ENCODE peak calls at places on chromosomes 11 and 22, in five cellular contexts. B is A549, D is GM12878, U is ovary, Q is tibial nerve. Z is an unnamed sample.

GRCh38 chr11:13761250-13761649 is 92.8 kb downstream of the FAR1 start:
- DNase-seq in B (no peak), D (no peak), U (no peak), Q (no peak), Z (no peak)

GRCh38 chr11:132540586-132540985 is 991.7 kb downstream of the OPCML start:
- DNase-seq in B (no peak), D (no peak), U (no peak), Q (no peak), Z (no peak)

GRCh38 chr11:19349340-19350025 is 108.7 kb upstream of the E2F8 start:
- DNase-seq in B (no peak), D (no peak), U (no peak), Q (no peak), Z (no peak)

GRCh38 chr11:3849297-3849874 is 6.1 kb upstream of the STIM1 start:
- DNase-seq in B (peak), D (no peak), U (no peak), Q (no peak), Z (no peak)

GRCh38 chr11:27514558-27514957 is 8.0 kb upstream of the LIN7C start:
- DNase-seq in B (no peak), D (no peak), U (no peak), Q (no peak), Z (no peak)

GRCh38 chr22:39220897-39221850 is 23.6 kb downstream of the PDGFB start:
- DNase-seq in B (no peak), D (no peak), U (peak), Q (no peak), Z (no peak)

GRCh38 chr11:73126804-73127480 is 15.2 kb downstream of the FCHSD2 start:
- DNase-seq in B (no peak), D (no peak), U (no peak), Q (no peak), Z (no peak)

GRCh38 chr22:30940655-30941362 is 27.8 kb downstream of the MORC2 start:
- DNase-seq in B (no peak), D (no peak), U (no peak), Q (no peak), Z (no peak)

GRCh38 chr11:76510060-76511047 is 65.5 kb downstream of the EMSY start:
- DNase-seq in B (peak), D (no peak), U (no peak), Q (no peak), Z (no peak)

GRCh38 chr11:23509023-23509422 is 648.7 kb upstream of the CCDC179 start:
- DNase-seq in B (no peak), D (no peak), U (no peak), Q (no peak), Z (no peak)

GRCh38 chr11:131922220-131922619 is 551.8 kb downstream of the NTM start:
- DNase-seq in B (no peak), D (no peak), U (no peak), Q (no peak), Z (no peak)

GRCh38 chr11:93904711-93905110 is 54.3 kb upstream of the VSTM5 start:
- DNase-seq in B (no peak), D (no peak), U (no peak), Q (no peak), Z (no peak)

GRCh38 chr11:88579466-88579865 is 241.9 kb upstream of the CTSC start:
- DNase-seq in B (no peak), D (no peak), U (no peak), Q (no peak), Z (no peak)

GRCh38 chr11:105448703-105449079 is 161.2 kb upstream of the GRIA4 start:
- DNase-seq in B (no peak), D (no peak), U (no peak), Q (no peak), Z (no peak)

GRCh38 chr22:49906799-49907290 is 11.4 kb downstream of the ALG12 start:
- DNase-seq in B (no peak), D (no peak), U (no peak), Q (no peak), Z (no peak)

GRCh38 chr22:37196539-37197450 is 8.7 kb upstream of the C1QTNF6 start:
- DNase-seq in B (peak), D (no peak), U (peak), Q (peak), Z (peak)

GRCh38 chr11:120131941-120132644 is 5.8 kb downstream of the TRIM29 start:
- DNase-seq in B (no peak), D (no peak), U (peak), Q (no peak), Z (no peak)

GRCh38 chr22:19743626-19744025 is 17.0 kb upstream of the TBX1 start:
- DNase-seq in B (no peak), D (no peak), U (no peak), Q (no peak), Z (no peak)

GRCh38 chr22:19744350-19745006 is 16.1 kb upstream of the TBX1 start:
- DNase-seq in B (no peak), D (no peak), U (no peak), Q (no peak), Z (no peak)

GRCh38 chr22:19746726-19747125 is 13.9 kb upstream of the TBX1 start:
- DNase-seq in B (no peak), D (no peak), U (no peak), Q (no peak), Z (no peak)

GRCh38 chr22:19747574-19747973 is 13.0 kb upstream of the TBX1 start:
- DNase-seq in B (no peak), D (no peak), U (no peak), Q (no peak), Z (no peak)

DNA sequence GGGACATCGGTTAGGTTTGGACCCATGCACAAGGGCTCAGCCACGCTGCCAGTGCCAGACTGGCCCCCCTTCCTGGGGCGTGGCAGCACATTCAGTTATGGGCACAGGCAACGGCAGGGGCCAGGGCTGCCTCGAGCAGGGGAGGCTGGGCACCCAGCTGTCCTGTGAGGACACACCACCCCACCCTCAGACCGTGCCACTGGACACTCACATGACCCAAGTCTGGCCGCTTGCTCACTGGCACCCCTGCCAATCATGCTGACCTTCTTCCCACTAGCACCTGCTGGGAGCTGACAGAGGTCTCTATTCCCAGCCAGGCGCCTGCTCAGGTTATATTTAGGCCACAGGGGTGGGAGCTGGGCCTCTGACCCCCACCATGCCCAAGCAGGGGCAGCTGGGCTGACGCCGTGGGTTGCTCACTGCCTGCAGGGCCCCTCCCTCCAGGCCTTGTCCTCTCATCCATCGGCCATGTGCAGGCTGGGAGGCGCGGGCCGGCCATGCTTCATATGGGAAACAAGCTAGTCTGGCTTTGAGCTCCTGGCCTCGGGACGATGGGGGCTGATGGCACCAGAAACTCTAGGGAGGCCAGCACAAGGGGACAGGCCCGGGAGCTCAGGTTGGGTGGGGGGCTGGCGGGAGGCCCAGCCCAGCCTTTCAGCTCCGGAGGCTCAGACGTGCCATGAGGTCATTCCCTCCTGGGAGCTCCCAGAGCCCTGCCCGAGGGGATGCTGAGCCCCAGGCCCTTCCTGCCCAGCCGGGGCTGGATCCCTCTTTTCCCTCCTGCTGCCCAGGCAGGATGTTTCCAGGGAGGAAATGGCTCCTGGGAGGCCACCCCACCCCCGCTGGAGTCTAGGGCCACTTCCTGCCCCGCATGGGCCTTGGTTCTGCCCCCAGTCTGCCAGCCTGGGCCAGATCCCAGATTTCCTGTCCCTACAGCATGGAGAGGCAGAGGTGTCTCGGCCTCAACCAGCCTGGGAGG is 15.1 kb upstream of the TBX1 start:
- DNase-seq in B (no peak), D (no peak), U (no peak), Q (no peak), Z (no peak)
- H3K27ac ChIP-seq in B (no peak), D (no peak), U (no peak), Q (no peak), Z (no peak)

DNA sequence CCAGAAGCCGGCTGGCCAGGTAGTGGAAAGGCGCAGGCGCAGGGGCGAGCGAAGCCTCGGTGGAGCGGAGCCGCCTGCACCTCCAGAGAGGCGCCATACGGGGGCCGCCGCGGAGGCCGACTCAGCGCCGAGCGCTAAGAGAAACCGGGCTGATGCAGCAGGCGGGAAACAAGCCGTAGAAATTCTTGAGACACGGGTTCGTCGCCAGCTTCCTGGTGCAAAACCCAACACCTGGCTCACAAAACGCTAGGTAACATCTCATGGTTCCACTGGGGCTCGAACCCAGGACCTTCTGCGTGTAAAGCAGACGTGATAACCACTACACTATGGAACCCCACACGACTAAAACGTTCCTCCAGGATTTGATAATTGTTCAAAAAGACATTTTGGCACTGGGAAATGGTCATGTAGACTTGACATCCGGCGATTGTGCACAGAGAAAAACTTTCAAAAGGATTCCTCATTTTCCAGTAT is 39.1 kb downstream of the OR4D9 start:
- DNase-seq in B (peak), D (peak), U (peak), Q (peak), Z (peak)
- TF ChIP-seq EP300 in B (no peak), D (no peak), U (no peak), Q (no peak), Z (no peak)

DNA sequence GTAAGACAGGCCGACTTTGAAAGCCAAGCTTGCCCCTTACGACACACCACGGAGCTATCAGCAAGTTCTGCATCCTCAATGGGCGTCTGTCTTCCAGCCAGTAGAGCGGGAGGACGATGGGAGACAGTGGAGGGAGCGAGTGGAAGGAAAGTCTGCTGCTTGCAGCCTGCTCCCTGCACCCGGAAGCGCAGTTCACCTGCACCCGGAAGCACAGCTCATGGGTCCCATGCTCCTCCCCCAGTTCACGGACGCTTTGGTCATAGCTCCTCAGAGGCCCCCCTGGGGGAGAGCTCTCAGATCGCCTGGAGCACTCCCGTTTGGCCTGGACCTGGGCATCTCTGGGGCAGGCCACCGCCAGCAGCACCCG is 51.3 kb downstream of the FBLN1 start:
- DNase-seq in B (no peak), D (no peak), U (peak), Q (no peak), Z (no peak)
- H3K27ac ChIP-seq in B (peak), D (no peak), U (peak), Q (peak), Z (peak)

GRCh38 chr11:61581030-61581928 is at the start of gene SYT7:
- DNase-seq in B (peak), D (peak), U (peak), Q (peak), Z (peak)
- TF ChIP-seq EP300 in B (no peak), D (no peak), U (no peak), Q (peak), Z (no peak)

GRCh38 chr22:22067192-22067591 is 84.6 kb upstream of the TOP3B start:
- DNase-seq in B (no peak), D (no peak), U (no peak), Q (no peak), Z (no peak)

GRCh38 chr22:22068025-22068424 is 85.4 kb upstream of the TOP3B start:
- DNase-seq in B (no peak), D (no peak), U (no peak), Q (no peak), Z (no peak)

GRCh38 chr22:22062306-22062793 is 79.8 kb upstream of the TOP3B start:
- DNase-seq in B (no peak), D (no peak), U (no peak), Q (no peak), Z (no peak)

GRCh38 chr22:22061085-22062077 is 78.8 kb upstream of the TOP3B start:
- DNase-seq in B (peak), D (no peak), U (peak), Q (no peak), Z (no peak)

GRCh38 chr22:22064580-22064979 is 82.0 kb upstream of the TOP3B start:
- DNase-seq in B (no peak), D (no peak), U (no peak), Q (no peak), Z (no peak)
- H3K27ac ChIP-seq in B (no peak), D (no peak), U (no peak), Q (no peak), Z (no peak)

DNA sequence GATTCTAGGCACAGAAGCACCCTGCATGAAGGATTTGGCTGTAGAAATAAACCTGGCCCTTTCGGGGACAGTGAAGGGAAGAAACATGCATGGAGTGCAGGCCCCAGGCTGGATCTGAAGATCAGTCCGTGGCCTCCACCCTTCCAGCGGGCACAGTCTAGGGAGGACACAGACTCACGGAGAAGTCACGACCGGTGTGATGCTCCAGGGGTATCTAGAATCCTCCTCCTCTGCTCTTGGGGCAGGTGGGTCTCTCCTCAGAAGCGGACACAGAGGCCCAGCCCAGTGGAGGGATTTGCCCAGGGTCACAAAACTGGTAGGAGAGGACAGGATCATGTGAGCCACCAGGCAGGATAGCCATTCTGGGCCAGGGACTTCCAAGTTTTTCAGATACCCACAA is 22.4 kb downstream of the SLCO2B1 start:
- DNase-seq in B (no peak), D (no peak), U (no peak), Q (no peak), Z (no peak)
- TF ChIP-seq EP300 in B (no peak), D (no peak), U (no peak), Q (no peak), Z (no peak)

GRCh38 chr11:96186806-96187205 is 156.2 kb downstream of the MAML2 start:
- DNase-seq in B (no peak), D (no peak), U (no peak), Q (no peak), Z (no peak)
- H3K27ac ChIP-seq in B (no peak), D (peak), U (no peak), Q (no peak), Z (no peak)

GRCh38 chr11:9438611-9439010 is 22.2 kb upstream of the ZNF143 start:
- DNase-seq in B (no peak), D (no peak), U (no peak), Q (no peak), Z (no peak)
- TF ChIP-seq EP300 in B (no peak), D (no peak), U (no peak), Q (no peak), Z (no peak)

DNA sequence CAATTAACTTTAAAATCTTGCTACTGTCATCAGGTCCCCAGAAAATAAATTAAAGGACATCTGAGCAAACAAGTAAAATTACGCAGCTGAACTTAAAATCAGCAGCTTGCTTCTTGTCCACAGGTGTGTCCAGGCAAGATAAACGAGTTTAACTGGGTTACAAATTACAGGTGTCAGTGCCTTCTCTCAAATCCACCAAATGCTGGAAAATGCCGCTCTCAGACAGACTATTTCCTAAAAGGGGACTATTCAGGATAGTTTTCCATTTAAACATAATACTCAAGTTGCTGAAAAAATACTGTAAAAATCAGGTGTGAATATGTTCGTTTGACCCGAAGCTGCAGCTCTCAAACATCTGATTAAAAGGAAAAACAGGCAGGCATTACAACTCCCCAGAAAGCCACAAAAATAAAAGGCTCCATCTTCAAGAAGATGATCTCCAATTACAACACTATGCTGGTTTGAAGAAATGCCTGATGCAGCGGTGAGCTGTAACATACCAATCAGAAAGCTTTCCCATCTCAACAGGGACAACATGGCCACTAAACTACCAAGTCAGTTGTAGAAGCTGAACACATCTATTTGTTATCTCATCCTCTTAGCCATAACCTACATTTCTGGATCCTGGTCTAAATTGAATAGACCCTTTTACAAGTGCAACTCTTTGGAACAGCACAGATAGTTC is 82.1 kb downstream of the CADM1 start:
- DNase-seq in B (no peak), D (no peak), U (no peak), Q (no peak), Z (no peak)
- H3K27ac ChIP-seq in B (no peak), D (no peak), U (no peak), Q (no peak), Z (no peak)

GRCh38 chr11:78549624-78550409 is 24.8 kb downstream of the NARS2 start:
- DNase-seq in B (no peak), D (no peak), U (no peak), Q (no peak), Z (no peak)
- TF ChIP-seq EP300 in B (no peak), D (no peak), U (no peak), Q (no peak), Z (no peak)